ENCODE peak calls at places on chromosomes 16 and 17, in eight cellular contexts. One of them, this sample, is unnamed.

GRCh38 chr16:57999971-58000705 is at the start of gene ZNF319:
- DNase-seq in body of pancreas: peak
- DNase-seq in IMR-90: no peak
- DNase-seq in heart left ventricle: no peak
- DNase-seq in breast epithelium: no peak
- DNase-seq in ovary: peak
- DNase-seq in upper lobe of left lung: no peak
- DNase-seq in esophagus muscularis mucosa: no peak
- DNase-seq in this sample: no peak

GRCh38 chr16:57886427-57886826 is 84.1 kb upstream of the KIFC3 start:
- DNase-seq in esophagus muscularis mucosa: no peak
- DNase-seq in body of pancreas: no peak
- DNase-seq in breast epithelium: no peak
- DNase-seq in upper lobe of left lung: no peak
- DNase-seq in IMR-90: no peak
- DNase-seq in ovary: no peak
- DNase-seq in heart left ventricle: no peak
- DNase-seq in this sample: no peak

GRCh38 chr16:82146957-82147356 is 23.1 kb downstream of the MPHOSPH6 start:
- DNase-seq in IMR-90: no peak
- DNase-seq in heart left ventricle: no peak
- DNase-seq in esophagus muscularis mucosa: no peak
- DNase-seq in upper lobe of left lung: no peak
- DNase-seq in body of pancreas: no peak
- DNase-seq in breast epithelium: no peak
- DNase-seq in ovary: no peak
- DNase-seq in this sample: no peak

GRCh38 chr17:57928898-57929297 is 26.3 kb downstream of the CUEDC1 start:
- DNase-seq in esophagus muscularis mucosa: no peak
- DNase-seq in ovary: no peak
- DNase-seq in body of pancreas: no peak
- DNase-seq in breast epithelium: no peak
- DNase-seq in upper lobe of left lung: no peak
- DNase-seq in heart left ventricle: no peak
- DNase-seq in IMR-90: no peak
- DNase-seq in this sample: no peak

GRCh38 chr16:52861614-52862022 is 191.1 kb downstream of the CHD9NB start:
- DNase-seq in upper lobe of left lung: no peak
- DNase-seq in ovary: no peak
- DNase-seq in esophagus muscularis mucosa: peak
- DNase-seq in IMR-90: no peak
- DNase-seq in heart left ventricle: no peak
- DNase-seq in body of pancreas: peak
- DNase-seq in breast epithelium: no peak
- DNase-seq in this sample: no peak

GRCh38 chr17:82800885-82801284 is 38.9 kb downstream of the ZNF750 start:
- DNase-seq in upper lobe of left lung: peak
- DNase-seq in breast epithelium: no peak
- DNase-seq in heart left ventricle: no peak
- DNase-seq in esophagus muscularis mucosa: no peak
- DNase-seq in body of pancreas: no peak
- DNase-seq in IMR-90: no peak
- DNase-seq in ovary: no peak
- DNase-seq in this sample: no peak

GRCh38 chr17:65283704-65284103 is 146.5 kb downstream of the RGS9 start:
- DNase-seq in breast epithelium: no peak
- DNase-seq in IMR-90: peak
- DNase-seq in ovary: no peak
- DNase-seq in heart left ventricle: no peak
- DNase-seq in upper lobe of left lung: no peak
- DNase-seq in esophagus muscularis mucosa: no peak
- DNase-seq in body of pancreas: no peak
- DNase-seq in this sample: peak

GRCh38 chr16:9797306-9797705 is 384.9 kb downstream of the GRIN2A start:
- DNase-seq in IMR-90: no peak
- DNase-seq in body of pancreas: no peak
- DNase-seq in ovary: no peak
- DNase-seq in heart left ventricle: no peak
- DNase-seq in breast epithelium: no peak
- DNase-seq in esophagus muscularis mucosa: no peak
- DNase-seq in upper lobe of left lung: no peak
- DNase-seq in this sample: no peak

GRCh38 chr16:30470170-30470512 is 2.4 kb upstream of the ITGAL start:
- DNase-seq in heart left ventricle: no peak
- DNase-seq in breast epithelium: no peak
- DNase-seq in esophagus muscularis mucosa: no peak
- DNase-seq in upper lobe of left lung: no peak
- DNase-seq in body of pancreas: no peak
- DNase-seq in ovary: no peak
- DNase-seq in IMR-90: no peak
- DNase-seq in this sample: no peak

GRCh38 chr17:67625971-67626370 is 91.8 kb upstream of the NOL11 start:
- DNase-seq in heart left ventricle: no peak
- DNase-seq in breast epithelium: no peak
- DNase-seq in IMR-90: no peak
- DNase-seq in body of pancreas: no peak
- DNase-seq in ovary: no peak
- DNase-seq in esophagus muscularis mucosa: no peak
- DNase-seq in upper lobe of left lung: no peak
- DNase-seq in this sample: no peak

GRCh38 chr17:78357177-78357586 is 2.7 kb downstream of the SOCS3 start:
- DNase-seq in breast epithelium: no peak
- DNase-seq in heart left ventricle: peak
- DNase-seq in IMR-90: peak
- DNase-seq in ovary: peak
- DNase-seq in upper lobe of left lung: peak
- DNase-seq in body of pancreas: peak
- DNase-seq in esophagus muscularis mucosa: no peak
- DNase-seq in this sample: no peak

GRCh38 chr16:50368410-50369132 is at the start of gene BRD7:
- DNase-seq in ovary: peak
- DNase-seq in body of pancreas: peak
- DNase-seq in IMR-90: peak
- DNase-seq in breast epithelium: no peak
- DNase-seq in upper lobe of left lung: peak
- DNase-seq in esophagus muscularis mucosa: no peak
- DNase-seq in heart left ventricle: peak
- DNase-seq in this sample: no peak

GRCh38 chr16:55842369-55843104 is 9.6 kb upstream of the CES1 start:
- DNase-seq in esophagus muscularis mucosa: no peak
- DNase-seq in heart left ventricle: no peak
- DNase-seq in body of pancreas: peak
- DNase-seq in upper lobe of left lung: peak
- DNase-seq in breast epithelium: no peak
- DNase-seq in ovary: no peak
- DNase-seq in IMR-90: peak
- DNase-seq in this sample: no peak

GRCh38 chr17:38568845-38569510 is 36.8 kb downstream of the SRCIN1 start:
- DNase-seq in heart left ventricle: no peak
- DNase-seq in esophagus muscularis mucosa: no peak
- DNase-seq in body of pancreas: no peak
- DNase-seq in IMR-90: no peak
- DNase-seq in ovary: no peak
- DNase-seq in breast epithelium: no peak
- DNase-seq in upper lobe of left lung: no peak
- DNase-seq in this sample: no peak

GRCh38 chr17:82328141-82328993 is 5.2 kb downstream of the SECTM1 start:
- DNase-seq in esophagus muscularis mucosa: no peak
- DNase-seq in IMR-90: no peak
- DNase-seq in ovary: no peak
- DNase-seq in heart left ventricle: no peak
- DNase-seq in breast epithelium: no peak
- DNase-seq in upper lobe of left lung: peak
- DNase-seq in body of pancreas: no peak
- DNase-seq in this sample: no peak

GRCh38 chr17:7421186-7421585 is 1.1 kb downstream of the SPEM1 start:
- DNase-seq in esophagus muscularis mucosa: no peak
- DNase-seq in breast epithelium: no peak
- DNase-seq in body of pancreas: no peak
- DNase-seq in ovary: no peak
- DNase-seq in upper lobe of left lung: peak
- DNase-seq in heart left ventricle: no peak
- DNase-seq in IMR-90: no peak
- DNase-seq in this sample: no peak

GRCh38 chr17:7688808-7689316 is 585 bp downstream of the WRAP53 start:
- DNase-seq in upper lobe of left lung: no peak
- DNase-seq in esophagus muscularis mucosa: no peak
- DNase-seq in IMR-90: no peak
- DNase-seq in heart left ventricle: no peak
- DNase-seq in body of pancreas: no peak
- DNase-seq in ovary: no peak
- DNase-seq in breast epithelium: no peak
- DNase-seq in this sample: no peak

GRCh38 chr17:62818491-62818890 is 10.4 kb upstream of the MARCHF10 start:
- DNase-seq in body of pancreas: no peak
- DNase-seq in breast epithelium: no peak
- DNase-seq in heart left ventricle: no peak
- DNase-seq in upper lobe of left lung: no peak
- DNase-seq in IMR-90: no peak
- DNase-seq in esophagus muscularis mucosa: no peak
- DNase-seq in ovary: no peak
- DNase-seq in this sample: no peak

GRCh38 chr16:66551362-66551761 is 1.0 kb upstream of the CKLF start:
- DNase-seq in body of pancreas: no peak
- DNase-seq in upper lobe of left lung: no peak
- DNase-seq in ovary: no peak
- DNase-seq in IMR-90: peak
- DNase-seq in breast epithelium: no peak
- DNase-seq in esophagus muscularis mucosa: no peak
- DNase-seq in heart left ventricle: peak
- DNase-seq in this sample: no peak

GRCh38 chr16:47492428-47493357 is 31.6 kb downstream of the PHKB start:
- DNase-seq in IMR-90: peak
- DNase-seq in body of pancreas: peak
- DNase-seq in esophagus muscularis mucosa: no peak
- DNase-seq in heart left ventricle: peak
- DNase-seq in ovary: peak
- DNase-seq in upper lobe of left lung: no peak
- DNase-seq in breast epithelium: no peak
- DNase-seq in this sample: peak
- H3K4me3 ChIP-seq in IMR-90: no peak
- H3K4me3 ChIP-seq in body of pancreas: no peak
- H3K4me3 ChIP-seq in esophagus muscularis mucosa: peak
- H3K4me3 ChIP-seq in heart left ventricle: peak
- H3K4me3 ChIP-seq in ovary: no peak
- H3K4me3 ChIP-seq in upper lobe of left lung: no peak
- H3K4me3 ChIP-seq in breast epithelium: no peak
- H3K4me3 ChIP-seq in this sample: no peak

DNA sequence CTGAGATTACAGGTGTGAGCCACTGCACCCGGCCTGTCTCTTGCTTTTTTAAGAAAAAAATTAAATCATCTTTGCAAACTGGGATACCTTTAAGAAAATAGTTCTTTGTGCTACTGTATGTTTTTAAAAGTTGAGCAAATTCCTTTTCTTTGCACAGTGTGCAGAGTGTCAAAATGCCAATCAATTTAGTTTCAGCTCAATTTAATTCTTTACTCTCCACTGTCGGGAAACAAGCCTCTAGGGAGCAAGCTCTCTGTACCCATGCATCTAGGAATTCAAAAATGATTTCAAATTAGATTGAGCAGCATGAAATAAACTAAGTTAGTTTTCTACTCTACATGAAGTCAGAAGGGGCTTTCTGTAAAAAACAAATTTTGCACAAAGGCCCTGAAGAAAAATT is 141.5 kb upstream of the CORO6 start:
- DNase-seq in body of pancreas: no peak
- DNase-seq in heart left ventricle: no peak
- DNase-seq in ovary: no peak
- DNase-seq in IMR-90: no peak
- DNase-seq in breast epithelium: no peak
- DNase-seq in esophagus muscularis mucosa: no peak
- DNase-seq in upper lobe of left lung: no peak
- DNase-seq in this sample: no peak
- TF ChIP-seq POLR2A in body of pancreas: no peak
- TF ChIP-seq POLR2A in heart left ventricle: no peak
- TF ChIP-seq POLR2A in ovary: no peak
- TF ChIP-seq POLR2A in IMR-90: no peak
- TF ChIP-seq POLR2A in breast epithelium: no peak
- TF ChIP-seq POLR2A in esophagus muscularis mucosa: no peak
- TF ChIP-seq POLR2A in upper lobe of left lung: no peak
- TF ChIP-seq POLR2A in this sample: no peak

DNA sequence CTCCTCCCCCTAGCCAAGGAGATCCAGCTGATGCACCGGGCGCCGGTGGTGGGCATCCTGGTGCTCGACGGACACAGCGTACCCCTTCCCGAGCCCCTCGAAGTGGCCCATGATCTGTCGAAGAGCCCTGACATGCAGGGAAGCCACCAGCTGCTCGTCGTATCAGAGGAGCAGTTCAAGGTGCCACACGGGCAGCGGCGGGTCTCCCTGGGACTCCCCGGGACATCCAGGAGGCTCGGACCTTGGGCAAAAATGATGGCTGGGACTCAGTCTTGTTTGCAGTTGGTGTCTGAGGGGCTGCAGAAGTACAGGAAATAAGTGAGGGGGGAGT is 15.8 kb upstream of the MYO15B start:
- DNase-seq in esophagus muscularis mucosa: no peak
- DNase-seq in body of pancreas: no peak
- DNase-seq in upper lobe of left lung: peak
- DNase-seq in breast epithelium: no peak
- DNase-seq in IMR-90: no peak
- DNase-seq in ovary: no peak
- DNase-seq in heart left ventricle: no peak
- DNase-seq in this sample: no peak
- TF ChIP-seq CTCF in esophagus muscularis mucosa: no peak
- TF ChIP-seq CTCF in body of pancreas: no peak
- TF ChIP-seq CTCF in upper lobe of left lung: no peak
- TF ChIP-seq CTCF in breast epithelium: no peak
- TF ChIP-seq CTCF in IMR-90: no peak
- TF ChIP-seq CTCF in ovary: no peak
- TF ChIP-seq CTCF in heart left ventricle: no peak
- TF ChIP-seq CTCF in this sample: no peak

DNA sequence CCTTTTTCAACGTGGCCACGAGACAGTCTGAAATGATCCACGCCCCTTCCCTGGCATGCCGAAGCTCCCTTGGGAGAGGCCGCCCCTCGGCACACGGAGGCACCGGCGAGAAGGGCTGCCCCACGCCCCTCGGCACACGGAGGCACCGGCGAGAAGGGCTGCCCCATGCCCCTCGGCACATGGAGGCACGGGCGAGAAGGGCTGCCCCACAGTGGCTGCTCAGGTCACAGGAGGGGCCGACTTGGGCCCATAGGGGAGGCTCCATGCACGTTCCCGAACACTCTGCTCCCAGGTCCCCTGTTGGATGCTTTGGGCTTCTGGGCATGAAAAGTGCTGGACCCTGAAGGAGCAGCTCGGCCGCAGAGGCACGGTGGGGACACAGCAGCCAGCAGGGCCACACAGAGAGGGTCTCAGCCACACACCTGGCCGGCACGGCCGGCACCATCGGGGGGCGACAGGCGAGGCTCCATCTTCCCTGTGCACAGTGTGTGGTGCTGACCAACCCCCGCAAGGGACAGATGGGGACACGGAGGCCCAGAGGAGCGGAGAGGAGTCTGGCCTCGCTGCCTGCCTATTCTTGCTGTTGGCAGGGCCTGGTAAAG is 42.8 kb downstream of the CBFA2T3 start:
- DNase-seq in breast epithelium: no peak
- DNase-seq in upper lobe of left lung: peak
- DNase-seq in body of pancreas: no peak
- DNase-seq in heart left ventricle: no peak
- DNase-seq in IMR-90: no peak
- DNase-seq in esophagus muscularis mucosa: no peak
- DNase-seq in ovary: no peak
- DNase-seq in this sample: no peak
- H3K4me3 ChIP-seq in breast epithelium: no peak
- H3K4me3 ChIP-seq in upper lobe of left lung: no peak
- H3K4me3 ChIP-seq in body of pancreas: no peak
- H3K4me3 ChIP-seq in heart left ventricle: no peak
- H3K4me3 ChIP-seq in IMR-90: no peak
- H3K4me3 ChIP-seq in esophagus muscularis mucosa: no peak
- H3K4me3 ChIP-seq in ovary: no peak
- H3K4me3 ChIP-seq in this sample: no peak

This sample was measured in lower leg skin.